ENCODE peak calls at places on chromosomes 11 and 22, in six cellular contexts. U is fibroblast of mammary gland, M is DND-41, S is AG04449, C is uterus, K is GM23338. X is an unnamed sample.

GRCh38 chr22:39452740-39453040 is 4.1 kb upstream of the MGAT3 start:
- DNase-seq in U (no peak), M (no peak), S (no peak), C (no peak), K (no peak), X (no peak)

GRCh38 chr11:72631806-72632731 is 42.2 kb downstream of the PDE2A start:
- DNase-seq in U (no peak), M (no peak), S (no peak), C (peak; percentile 55), K (no peak), X (peak; percentile 65)

GRCh38 chr11:72578541-72578940 is 95.7 kb downstream of the PDE2A start:
- DNase-seq in U (no peak), M (no peak), S (no peak), C (no peak), K (no peak), X (no peak)

GRCh38 chr11:128532016-128532570 is 55.3 kb downstream of the ETS1 start:
- DNase-seq in U (no peak), M (no peak), S (no peak), C (no peak), K (no peak), X (no peak)

GRCh38 chr11:76153609-76153949 is 52.7 kb downstream of the WNT11 start:
- DNase-seq in U (no peak), M (no peak), S (peak; percentile 9), C (no peak), K (no peak), X (no peak)

GRCh38 chr11:75896843-75897419 is 81.9 kb downstream of the UVRAG start:
- DNase-seq in U (peak; percentile 63), M (no peak), S (peak; percentile 16), C (no peak), K (peak; percentile 58), X (peak; percentile 66)

GRCh38 chr22:47444746-47445065 is 682.3 kb downstream of the TBC1D22A start:
- DNase-seq in U (no peak), M (no peak), S (no peak), C (no peak), K (no peak), X (no peak)

GRCh38 chr11:1337647-1338007 is 28.2 kb upstream of the TOLLIP start:
- DNase-seq in U (no peak), M (no peak), S (no peak), C (no peak), K (peak; percentile 20), X (no peak)

GRCh38 chr22:35834080-35834479 is 116.4 kb downstream of the APOL5 start:
- DNase-seq in U (no peak), M (no peak), S (no peak), C (no peak), K (no peak), X (no peak)
- H3K4me3 ChIP-seq in U (peak overlapping the region; percentile 86), M (no peak overlapping the region), S (peak overlapping the region; percentile 73), C (no peak overlapping the region), K (no peak overlapping the region), X (no peak overlapping the region)

GRCh38 chr11:7421136-7421535 is 64.2 kb upstream of the OLFML1 start:
- DNase-seq in U (no peak), M (no peak), S (no peak), C (no peak), K (no peak), X (no peak)

GRCh38 chr11:7418916-7419315 is 66.4 kb upstream of the OLFML1 start:
- DNase-seq in U (no peak), M (no peak), S (no peak), C (no peak), K (no peak), X (no peak)

GRCh38 chr11:7423946-7424345 is 61.4 kb upstream of the OLFML1 start:
- DNase-seq in U (no peak), M (no peak), S (no peak), C (no peak), K (no peak), X (no peak)

GRCh38 chr11:7418061-7418460 is 67.2 kb upstream of the OLFML1 start:
- DNase-seq in U (no peak), M (no peak), S (no peak), C (no peak), K (no peak), X (peak; percentile 7)

DNA sequence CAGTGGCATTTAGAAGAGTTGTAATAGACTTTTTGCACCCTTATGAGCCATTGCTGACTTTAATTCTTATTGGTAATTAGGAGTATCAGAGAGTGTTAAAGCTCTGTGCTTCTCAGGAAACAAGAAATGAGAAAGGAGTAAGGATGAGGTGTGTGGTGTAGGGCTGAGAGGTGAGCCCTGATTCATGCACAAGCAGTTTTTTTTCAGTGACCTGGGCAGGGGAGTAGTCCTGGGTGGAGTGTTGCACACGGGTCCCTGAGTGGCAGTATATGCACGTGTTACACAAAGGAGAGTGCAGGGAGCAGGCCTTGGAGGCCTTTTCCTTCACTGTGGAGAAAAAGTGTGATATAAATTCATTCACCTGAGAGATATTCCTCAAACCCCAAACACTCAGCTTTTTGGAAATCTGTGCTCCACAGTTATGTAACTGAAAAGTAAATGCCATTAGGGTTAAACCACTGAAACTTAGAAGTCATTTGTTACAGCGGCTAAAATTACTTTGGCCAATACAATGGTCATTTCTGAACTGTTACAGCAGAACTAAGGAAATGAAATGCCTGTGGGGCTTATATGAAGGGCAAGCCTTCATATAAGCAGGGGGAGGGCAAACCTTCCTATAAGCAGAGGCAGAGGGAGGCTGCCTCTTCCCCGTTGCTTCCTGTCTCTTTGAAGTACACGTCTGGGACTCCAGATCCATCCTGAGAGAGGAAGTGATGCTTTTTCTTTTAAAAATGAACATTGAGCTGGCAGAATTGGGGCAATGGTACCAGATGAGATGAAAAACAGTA is 62.6 kb upstream of the OLFML1 start:
- DNase-seq in U (no peak), M (peak; percentile 19), S (no peak), C (no peak), K (no peak), X (no peak)
- TF ChIP-seq CTCF in U (no peak), M (no peak), S (no peak), C (no peak), K (no peak), X (no peak)

DNA sequence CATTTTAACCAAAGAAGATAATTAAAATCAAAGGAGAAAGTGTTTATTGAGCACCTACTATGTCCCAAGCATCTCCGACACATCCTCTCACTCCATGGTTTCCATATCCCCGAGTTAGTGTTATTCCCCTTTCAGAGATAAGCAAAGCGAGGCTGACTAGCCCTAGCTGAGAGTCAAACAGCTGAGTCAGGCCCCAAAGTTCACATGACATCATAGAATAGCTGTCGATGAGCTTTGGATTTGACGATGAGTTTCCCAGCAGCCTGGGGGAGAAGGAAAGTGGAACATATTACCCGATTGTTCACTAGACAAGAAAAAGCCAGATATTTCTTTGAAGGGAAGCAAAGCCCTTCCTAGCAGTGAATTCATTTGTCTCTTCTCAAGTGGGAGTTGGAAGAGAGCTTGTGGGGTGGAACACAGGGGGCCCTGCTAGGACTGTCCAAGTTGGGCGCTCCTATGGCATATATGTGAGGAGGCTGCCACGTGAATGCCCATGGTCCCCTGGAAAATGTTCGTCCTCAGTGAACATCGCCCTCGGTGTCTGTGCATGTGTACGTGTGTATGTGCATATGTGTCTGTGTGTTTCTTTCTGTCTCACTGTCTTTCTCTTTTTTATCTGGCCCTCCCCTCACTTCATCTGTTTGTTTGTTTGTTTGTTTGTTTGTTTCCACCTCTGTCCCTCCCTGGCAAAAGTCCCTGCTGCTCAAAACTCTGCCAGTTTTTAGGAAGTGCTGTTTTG is 493 bp upstream of the CYTH4 start:
- DNase-seq in U (no peak), M (no peak), S (no peak), C (no peak), K (no peak), X (no peak)
- H3K4me3 ChIP-seq in U (no peak overlapping the region), M (no peak overlapping the region), S (no peak overlapping the region), C (no peak overlapping the region), K (no peak overlapping the region), X (no peak overlapping the region)

DNA sequence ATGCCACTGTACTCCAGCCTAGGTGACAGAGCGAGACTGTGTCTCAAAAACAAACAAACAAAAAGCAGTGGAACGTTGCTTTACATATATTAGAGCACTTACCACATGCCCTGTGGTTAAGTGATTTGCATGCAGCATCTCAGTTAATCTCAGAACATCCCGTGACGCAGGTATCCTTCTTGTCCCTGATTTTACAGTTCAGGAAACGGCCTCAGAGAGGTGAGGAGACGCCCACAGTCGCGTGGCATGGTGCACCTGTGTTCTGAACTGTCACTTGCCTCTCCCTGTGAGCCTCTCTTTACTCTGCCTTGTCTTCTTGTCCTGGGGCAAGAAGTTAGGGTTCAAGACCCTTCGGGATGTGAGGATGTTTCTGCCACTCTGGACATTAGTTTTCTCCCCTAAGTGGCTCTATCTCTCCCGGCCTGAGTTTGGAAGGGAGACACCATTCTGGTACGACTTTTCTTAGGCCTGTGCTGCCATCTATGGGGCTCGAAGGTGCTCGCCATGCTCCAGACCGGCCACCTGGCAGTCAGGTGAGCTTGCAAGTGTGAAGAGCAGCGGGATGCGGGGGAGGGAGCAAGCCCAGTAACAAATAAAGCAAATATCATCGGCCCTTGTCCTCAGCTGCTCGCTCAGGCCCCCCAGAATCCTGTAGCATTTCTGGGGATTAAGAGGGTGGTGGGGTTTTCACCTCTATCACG is 25.6 kb downstream of the YWHAH start:
- DNase-seq in U (peak; percentile 65), M (peak; percentile 42), S (no peak), C (peak; percentile 46), K (peak; percentile 95), X (peak; percentile 88)
- TF ChIP-seq CTCF in U (peak; percentile 70), M (peak; percentile 71), S (peak; percentile 73), C (no peak), K (peak; percentile 77), X (peak; percentile 81)

GRCh38 chr11:114159320-114159719 is 99.8 kb downstream of the ZBTB16 start:
- DNase-seq in U (peak; percentile 47), M (no peak), S (no peak), C (no peak), K (no peak), X (no peak)
- H3K4me3 ChIP-seq in U (no peak overlapping the region), M (no peak overlapping the region), S (no peak overlapping the region), C (no peak overlapping the region), K (no peak overlapping the region), X (no peak overlapping the region)

DNA sequence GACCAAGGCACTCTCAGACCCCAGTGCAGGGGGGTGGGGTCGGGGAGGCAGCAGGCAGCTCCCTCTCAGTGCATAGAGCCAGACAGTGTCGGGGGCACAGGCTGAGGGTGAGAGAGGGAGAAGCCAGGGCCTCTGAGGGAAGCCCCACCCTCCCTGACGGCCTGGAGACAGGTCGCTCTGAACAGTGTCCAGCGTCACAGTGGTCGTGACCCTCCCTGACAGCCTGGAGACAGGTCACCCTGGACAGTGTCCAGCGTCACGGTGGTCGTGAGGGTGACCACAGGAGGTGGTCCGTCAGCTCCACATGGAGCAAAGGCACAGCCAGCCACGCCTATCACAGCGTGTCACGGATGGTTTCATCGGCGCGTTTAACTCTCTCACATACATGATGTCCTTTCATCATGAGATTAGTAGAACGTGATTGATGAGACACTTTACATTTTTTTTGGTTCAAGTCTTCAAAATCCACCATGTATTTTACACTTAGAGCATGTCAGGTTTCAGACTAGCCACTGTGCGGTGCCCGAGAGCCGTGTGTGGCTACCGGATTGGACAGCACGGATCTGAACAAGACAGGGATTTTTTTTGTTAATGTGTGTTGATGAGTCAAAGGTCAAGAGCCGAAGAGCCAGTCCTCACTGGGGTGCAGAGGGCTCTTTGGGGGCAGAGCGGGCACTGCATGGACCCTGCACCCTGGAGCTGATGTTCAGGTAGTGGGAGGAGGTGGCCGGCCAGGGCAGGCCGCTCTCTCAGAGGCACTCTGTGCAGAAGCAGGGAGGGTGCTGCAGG is 23.9 kb upstream of the PANX2 start:
- DNase-seq in U (peak; percentile 83), M (no peak), S (peak; percentile 14), C (peak; percentile 54), K (no peak), X (peak; percentile 88)
- TF ChIP-seq CTCF in U (peak; percentile 100), M (no peak), S (peak; percentile 85), C (peak; percentile 60), K (no peak), X (peak; percentile 98)